ENCODE peak calls at places on chromosomes 12 and 14, in eight cellular contexts. P is endodermal cell, L is AG04450, R is bronchial epithelial cell, O is hepatocyte, M is cardiac fibroblast, Z is psoas muscle, E is fibroblast of the aortic adventitia. V is an unnamed sample.
A peak's percentile ranks its signal among the peaks of the same experiment; 100 is the strongest.

GRCh38 chr12:27865421-27865820 is 85.4 kb upstream of the MANSC4 start:
- DNase-seq in P (no peak), Z (no peak), O (no peak), L (no peak), E (peak; percentile 72), M (peak; percentile 93), R (peak; percentile 67), V (peak; percentile 86)

GRCh38 chr14:54050759-54051158 is 94.1 kb upstream of the BMP4 start:
- DNase-seq in M (no peak), P (no peak), E (no peak), O (no peak), L (no peak), Z (no peak), R (no peak), V (no peak)

GRCh38 chr12:53195516-53196420 is 11.3 kb downstream of the ITGB7 start:
- DNase-seq in O (no peak), E (no peak), L (no peak), Z (no peak), M (no peak), R (peak; percentile 35), P (peak; percentile 55), V (no peak)

GRCh38 chr12:122048156-122048555 is 26.5 kb downstream of the BCL7A start:
- DNase-seq in O (peak; percentile 54), R (no peak), E (peak; percentile 52), L (no peak), M (peak; percentile 50), Z (no peak), P (no peak), V (no peak)

GRCh38 chr12:84161296-84161695 is 751.3 kb downstream of the SLC6A15 start:
- DNase-seq in P (no peak), R (no peak), O (no peak), E (no peak), M (no peak), L (no peak), Z (no peak), V (peak; percentile 16)

GRCh38 chr12:40393031-40393430 is 168.2 kb downstream of the LRRK2 start:
- DNase-seq in O (no peak), L (no peak), Z (no peak), E (no peak), M (no peak), P (no peak), R (no peak), V (no peak)

GRCh38 chr12:38689704-38690103 is 215.7 kb downstream of the CPNE8 start:
- DNase-seq in E (peak; percentile 40), L (no peak), O (no peak), P (no peak), Z (no peak), R (peak; percentile 51), M (peak; percentile 74), V (peak; percentile 46)

GRCh38 chr12:8108808-8109398 is 14.5 kb upstream of the CLEC4A start:
- DNase-seq in Z (peak; percentile 69), M (peak; percentile 85), E (peak; percentile 90), P (peak; percentile 95), L (peak; percentile 63), R (peak; percentile 67), O (peak; percentile 88), V (peak; percentile 48)

GRCh38 chr12:81502912-81503695 is 256.0 kb downstream of the PPFIA2 start:
- DNase-seq in O (peak; percentile 14), Z (no peak), L (no peak), R (peak; percentile 14), E (peak; percentile 87), P (no peak), M (peak; percentile 89), V (peak; percentile 33)

GRCh38 chr14:90757452-90757851 is 58.8 kb downstream of the TTC7B start:
- DNase-seq in M (no peak), O (no peak), E (no peak), L (no peak), P (no peak), R (no peak), Z (peak; percentile 37), V (no peak)

GRCh38 chr14:99535908-99536778 is 54.9 kb downstream of the CCNK start:
- DNase-seq in Z (no peak), L (no peak), M (no peak), P (no peak), E (no peak), R (no peak), O (no peak), V (no peak)

GRCh38 chr14:36556811-36557433 is 25.5 kb downstream of the NKX2-8 start:
- DNase-seq in M (peak; percentile 31), Z (no peak), R (peak; percentile 22), E (peak; percentile 13), O (peak; percentile 37), P (peak; percentile 75), L (no peak), V (no peak)

GRCh38 chr12:38279756-38280155 is 36.8 kb upstream of the ALG10B start:
- DNase-seq in E (no peak), Z (no peak), R (peak; percentile 77), O (no peak), P (no peak), L (no peak), M (peak; percentile 8), V (no peak)

GRCh38 chr12:115194857-115195256 is 510.9 kb upstream of the TBX3 start:
- DNase-seq in O (no peak), R (no peak), P (no peak), Z (no peak), M (no peak), L (no peak), E (no peak), V (no peak)

GRCh38 chr14:69423279-69423678 is 24.8 kb downstream of the SLC39A9 start:
- DNase-seq in P (no peak), O (no peak), M (peak; percentile 38), R (no peak), Z (no peak), L (no peak), E (peak; percentile 31), V (no peak)

GRCh38 chr12:9619411-9620179 is 11.9 kb upstream of the KLRB1 start:
- DNase-seq in Z (no peak), O (no peak), M (no peak), P (no peak), R (no peak), E (no peak), L (no peak), V (no peak)

GRCh38 chr12:138898-139534 is 72.4 kb downstream of the IQSEC3 start:
- DNase-seq in E (peak; percentile 4), M (peak; percentile 9), Z (peak; percentile 29), O (no peak), R (no peak), P (peak; percentile 87), L (no peak), V (no peak)

GRCh38 chr12:52969828-52970569 is 21.1 kb downstream of the KRT18 start:
- DNase-seq in P (no peak), R (no peak), O (peak; percentile 59), E (no peak), L (no peak), M (no peak), Z (no peak), V (no peak)

GRCh38 chr14:31000629-31001338 is 24.7 kb upstream of the AP4S1 start:
- DNase-seq in M (no peak), Z (no peak), O (no peak), E (peak; percentile 13), L (no peak), P (no peak), R (no peak), V (no peak)

GRCh38 chr14:24232645-24233537 is at the start of gene GMPR2:
- DNase-seq in R (peak; percentile 35), L (no peak), P (peak; percentile 94), O (peak; percentile 26), Z (peak; percentile 83), E (no peak), M (no peak), V (no peak)

GRCh38 chr12:54415223-54415929 is 3.7 kb downstream of the ITGA5 start:
- DNase-seq in Z (no peak), L (no peak), E (no peak), P (peak; percentile 45), M (no peak), O (no peak), R (no peak), V (no peak)
- H3K4me3 ChIP-seq in Z (peak overlapping the region; percentile 83), L (peak overlapping the region; percentile 1), E (peak overlapping the region; percentile 31), P (peak overlapping the region; percentile 40), M (peak overlapping the region; percentile 91), O (no peak overlapping the region), R (no peak overlapping the region), V (no peak overlapping the region)

DNA sequence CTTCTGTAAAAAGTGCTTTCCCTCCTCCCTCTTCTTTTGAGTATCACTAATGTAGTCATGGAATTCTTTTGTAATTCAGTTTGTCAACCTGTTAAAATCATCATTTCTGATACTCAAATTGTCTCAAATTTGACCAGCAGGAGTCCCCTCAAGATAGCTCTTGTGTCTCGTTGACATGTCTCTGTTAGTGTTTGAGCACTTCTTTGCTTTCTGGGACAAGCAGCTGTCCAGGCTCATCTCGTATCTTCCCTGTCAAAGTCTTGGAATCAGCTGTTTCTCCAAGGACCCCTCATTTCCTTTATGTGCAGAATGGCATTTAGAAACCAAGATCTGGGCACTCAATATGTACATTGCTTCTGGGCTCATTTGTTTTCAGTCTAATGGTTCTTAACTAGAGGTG is 10.7 kb downstream of the CIPC start:
- DNase-seq in O (no peak), P (no peak), L (no peak), M (no peak), E (no peak), R (no peak), Z (no peak), V (no peak)
- TF ChIP-seq CTCF in O (no peak), P (peak; percentile 34), L (no peak), M (no peak), E (no peak), R (no peak), Z (no peak), V (no peak)

DNA sequence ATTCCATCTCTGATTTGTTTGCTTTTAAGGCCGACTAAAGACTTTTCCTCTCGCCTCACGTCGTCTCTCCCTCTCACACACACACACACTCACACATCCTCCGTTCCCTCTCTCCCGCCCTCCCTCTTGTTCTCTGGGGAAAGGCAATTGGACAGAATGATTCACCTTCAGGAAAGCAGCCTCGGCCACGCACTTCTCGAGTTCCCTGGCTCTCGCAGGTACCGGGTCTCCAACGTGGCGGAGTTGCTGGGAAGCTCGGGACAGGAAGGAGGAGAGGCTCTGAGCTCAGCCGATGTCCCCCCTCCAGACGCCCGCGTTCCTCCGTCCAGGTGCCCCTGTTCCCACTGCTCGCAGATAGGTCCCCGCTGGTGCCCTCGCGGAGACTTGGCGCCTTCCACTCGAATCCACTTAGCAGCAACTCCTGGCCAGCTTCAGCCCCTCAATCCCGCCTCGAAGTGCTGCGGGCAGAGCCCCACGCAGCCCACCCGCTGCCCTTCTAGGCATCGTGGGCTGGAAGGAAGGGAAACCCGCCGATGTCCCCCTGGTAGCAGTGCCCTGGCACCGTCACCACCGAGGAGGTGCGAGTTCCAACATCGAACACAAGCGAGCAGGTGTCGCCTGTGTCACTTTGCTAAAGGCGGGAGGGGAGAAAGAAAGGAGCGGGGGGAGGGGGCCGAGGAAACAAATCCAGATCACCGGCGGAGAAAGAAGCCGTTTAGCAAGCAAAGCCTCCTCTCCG is 68.3 kb upstream of the USP15 start:
- DNase-seq in M (peak; percentile 65), R (peak; percentile 62), O (peak; percentile 34), L (no peak), Z (no peak), E (peak; percentile 28), P (peak; percentile 78), V (no peak)
- H3K4me3 ChIP-seq in M (peak overlapping the region; percentile 40), R (peak overlapping the region; percentile 21), O (peak overlapping the region; percentile 38), L (peak overlapping the region; percentile 48), Z (peak overlapping the region; percentile 57), E (peak overlapping the region; percentile 58), P (peak overlapping the region; percentile 77), V (peak overlapping the region; percentile 27)

DNA sequence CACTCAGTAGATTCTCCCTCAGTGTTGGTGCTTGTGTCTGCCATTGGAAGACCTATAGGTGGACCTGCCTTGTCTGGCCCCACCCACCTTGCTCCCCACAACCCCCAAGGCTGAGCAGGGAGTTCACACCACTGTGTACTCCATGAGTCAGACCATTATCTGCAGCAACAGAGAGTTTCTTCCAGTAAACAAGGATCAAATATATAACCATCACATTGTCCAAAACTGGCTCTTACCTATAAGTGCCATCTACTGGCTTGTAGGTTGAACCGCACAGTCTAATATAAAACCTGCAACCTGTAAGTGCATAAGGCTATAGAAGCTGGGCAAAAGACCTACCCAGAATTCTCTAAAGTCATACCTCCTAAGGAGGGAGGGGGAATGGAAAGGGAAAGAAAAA is 7.9 kb downstream of the TAS2R13 start:
- DNase-seq in P (no peak), Z (no peak), L (no peak), O (no peak), R (peak; percentile 41), E (no peak), M (peak; percentile 10), V (no peak)
- TF ChIP-seq CTCF in P (peak; percentile 49), Z (no peak), L (no peak), O (peak; percentile 8), R (peak; percentile 22), E (no peak), M (no peak), V (no peak)

V was measured in AG09309.